ENCODE peak calls at places on chromosome 6, in six cellular contexts. W, J, N, L, Z and K are unnamed samples.

GRCh38 chr6:33860706-33861474 is 57.1 kb upstream of the MLN start:
- DNase-seq in J (no peak), N (peak), L (no peak), W (no peak), Z (no peak), K (peak)

GRCh38 chr6:127177030-127177928 is 58.8 kb downstream of the RSPO3 start:
- DNase-seq in W (no peak), Z (no peak), L (no peak), N (peak), J (no peak), K (no peak)

GRCh38 chr6:133526436-133526835 is 285.3 kb downstream of the EYA4 start:
- DNase-seq in N (no peak), L (no peak), Z (no peak), W (no peak), J (no peak), K (no peak)

GRCh38 chr6:150499882-150500312 is 99.8 kb upstream of the PLEKHG1 start:
- DNase-seq in Z (no peak), J (no peak), W (no peak), L (no peak), N (no peak), K (no peak)

GRCh38 chr6:2157441-2158127 is 87.8 kb downstream of the GMDS start:
- DNase-seq in J (peak), W (no peak), L (no peak), Z (peak), N (peak), K (no peak)

GRCh38 chr6:127180421-127180820 is 62.0 kb downstream of the RSPO3 start:
- DNase-seq in Z (no peak), J (no peak), W (no peak), N (no peak), L (no peak), K (no peak)

GRCh38 chr6:25193147-25193864 is 85.9 kb upstream of the CARMIL1 start:
- DNase-seq in W (no peak), L (peak), J (no peak), N (peak), Z (no peak), K (no peak)

GRCh38 chr6:154399097-154399496 is 42.5 kb upstream of the IPCEF1 start:
- DNase-seq in N (peak), W (no peak), Z (no peak), J (no peak), L (no peak), K (no peak)

GRCh38 chr6:22737331-22737730 is 168.0 kb downstream of the HDGFL1 start:
- DNase-seq in W (no peak), Z (peak), J (no peak), N (peak), L (peak), K (peak)

GRCh38 chr6:124901105-124901504 is 61.1 kb upstream of the RNF217 start:
- DNase-seq in Z (no peak), W (no peak), J (no peak), L (no peak), N (no peak), K (no peak)

GRCh38 chr6:2744206-2744771 is 6.4 kb downstream of the MYLK4 start:
- DNase-seq in Z (no peak), W (no peak), N (no peak), L (no peak), J (no peak), K (no peak)

GRCh38 chr6:38805682-38806081 is 90.6 kb downstream of the DNAH8 start:
- DNase-seq in J (no peak), W (no peak), N (peak), Z (no peak), L (no peak), K (no peak)

GRCh38 chr6:90288404-90288803 is 8.2 kb downstream of the BACH2 start:
- DNase-seq in L (no peak), W (peak), J (no peak), Z (no peak), N (no peak), K (peak)

GRCh38 chr6:33958208-33958862 is 154.5 kb upstream of the MLN start:
- DNase-seq in W (peak), N (no peak), Z (no peak), J (peak), L (no peak), K (peak)

GRCh38 chr6:26249959-26250805 is 114.8 kb upstream of the BTN3A2 start:
- DNase-seq in J (peak), Z (peak), N (peak), W (peak), L (peak), K (peak)

GRCh38 chr6:112443666-112444065 is 96.5 kb downstream of the RFPL4B start:
- DNase-seq in L (no peak), W (no peak), Z (no peak), N (no peak), J (no peak), K (no peak)

GRCh38 chr6:130503146-130503545 is 137.3 kb downstream of the TMEM200A start:
- DNase-seq in L (no peak), N (no peak), Z (no peak), W (no peak), J (no peak), K (no peak)

GRCh38 chr6:94049001-94049400 is 629.6 kb upstream of the EPHA7 start:
- DNase-seq in N (no peak), L (no peak), J (no peak), W (no peak), Z (no peak), K (no peak)

GRCh38 chr6:137870744-137871247 is 3.7 kb downstream of the TNFAIP3 start:
- DNase-seq in L (no peak), N (no peak), W (no peak), Z (no peak), J (peak), K (peak)

GRCh38 chr6:88855521-88856152 is 107.8 kb downstream of the RNGTT start:
- DNase-seq in N (no peak), L (peak), J (no peak), Z (no peak), W (no peak), K (no peak)

GRCh38 chr6:67350729-67351128 is 1284.4 kb upstream of the ADGRB3 start:
- DNase-seq in J (no peak), Z (no peak), L (no peak), W (no peak), N (no peak), K (no peak)

GRCh38 chr6:28729501-28730402 is 194.0 kb downstream of the TRIM27 start:
- DNase-seq in Z (no peak), N (no peak), L (peak), J (no peak), W (no peak), K (peak)

GRCh38 chr6:80126657-80127350 is 20.3 kb downstream of the BCKDHB start:
- DNase-seq in Z (no peak), J (no peak), N (no peak), L (no peak), W (no peak), K (no peak)

GRCh38 chr6:148296746-148297145 is 45.9 kb upstream of the SASH1 start:
- DNase-seq in J (no peak), W (no peak), Z (no peak), N (no peak), L (no peak), K (no peak)

GRCh38 chr6:131960371-131961133 is 9.4 kb upstream of the CCN2 start:
- DNase-seq in N (peak), Z (no peak), L (no peak), W (no peak), J (no peak), K (no peak)

GRCh38 chr6:36028887-36029324 is 1.3 kb downstream of the MAPK14 start:
- DNase-seq in L (peak), W (no peak), Z (no peak), J (peak), N (peak), K (peak)

GRCh38 chr6:1895721-1896120 is 286.0 kb downstream of the FOXC1 start:
- DNase-seq in L (no peak), Z (no peak), N (peak), W (no peak), J (no peak), K (no peak)

GRCh38 chr6:113856011-113856551 is 1.1 kb upstream of the MARCKS start:
- DNase-seq in J (no peak), W (no peak), Z (no peak), L (peak), N (no peak), K (peak)

GRCh38 chr6:128069180-128069579 is 168.3 kb upstream of the THEMIS start:
- DNase-seq in W (no peak), L (no peak), J (no peak), Z (no peak), N (no peak), K (no peak)

GRCh38 chr6:44219053-44219814 is 2.5 kb downstream of the MYMX start:
- DNase-seq in L (peak), Z (no peak), N (peak), J (peak), W (peak), K (peak)

GRCh38 chr6:125746731-125747588 is 2.5 kb upstream of the HEY2 start:
- DNase-seq in J (peak), W (peak), N (peak), L (peak), Z (no peak), K (peak)

GRCh38 chr6:101429291-101429690 is 35.8 kb downstream of the GRIK2 start:
- DNase-seq in Z (no peak), W (no peak), J (no peak), L (no peak), N (no peak), K (no peak)

GRCh38 chr6:106128981-106129761 is 43.0 kb downstream of the PRDM1 start:
- DNase-seq in W (no peak), J (no peak), N (no peak), Z (no peak), L (no peak), K (no peak)

GRCh38 chr6:162409986-162410715 is 317.4 kb downstream of the PRKN start:
- DNase-seq in N (no peak), L (no peak), J (no peak), W (no peak), Z (no peak), K (no peak)

GRCh38 chr6:125888989-125889656 is 67.4 kb upstream of the HINT3 start:
- DNase-seq in N (peak), W (peak), Z (no peak), L (peak), J (peak), K (peak)

GRCh38 chr6:167095888-167096287 is 27.0 kb upstream of the CCR6 start:
- DNase-seq in Z (no peak), L (no peak), J (no peak), N (no peak), W (no peak), K (no peak)

GRCh38 chr6:167098825-167099225 is 24.1 kb upstream of the CCR6 start:
- DNase-seq in Z (peak), J (no peak), N (no peak), W (no peak), L (no peak), K (peak)

GRCh38 chr6:167094820-167095637 is 27.9 kb upstream of the CCR6 start:
- DNase-seq in N (no peak), W (no peak), J (no peak), Z (peak), L (no peak), K (peak)

GRCh38 chr6:167097770-167098169 is 25.1 kb upstream of the CCR6 start:
- DNase-seq in Z (no peak), L (no peak), N (no peak), W (no peak), J (no peak), K (no peak)

GRCh38 chr6:167096991-167097390 is 25.9 kb upstream of the CCR6 start:
- DNase-seq in N (no peak), W (no peak), Z (no peak), J (no peak), L (no peak), K (no peak)
- TF ChIP-seq MYC in N (no peak), W (no peak), Z (no peak), J (no peak), L (no peak), K (no peak)

GRCh38 chr6:10771371-10771894 is 23.8 kb downstream of the TMEM14B start:
- DNase-seq in N (no peak), W (peak), L (no peak), J (no peak), Z (no peak), K (no peak)
- TF ChIP-seq MYC in N (no peak), W (peak), L (no peak), J (no peak), Z (no peak), K (no peak)

GRCh38 chr6:10307476-10307875 is 107.4 kb downstream of the TFAP2A start:
- DNase-seq in N (no peak), Z (no peak), J (no peak), L (no peak), W (no peak), K (no peak)

GRCh38 chr6:10313799-10314162 is 101.1 kb downstream of the TFAP2A start:
- DNase-seq in N (no peak), Z (no peak), L (no peak), W (no peak), J (no peak), K (no peak)

GRCh38 chr6:10309826-10310405 is 105.0 kb downstream of the TFAP2A start:
- DNase-seq in Z (no peak), J (no peak), W (no peak), L (no peak), N (no peak), K (no peak)

GRCh38 chr6:10312445-10312844 is 102.4 kb downstream of the TFAP2A start:
- DNase-seq in L (no peak), W (no peak), J (no peak), Z (no peak), N (no peak), K (no peak)

GRCh38 chr6:10310826-10311225 is 104.0 kb downstream of the TFAP2A start:
- DNase-seq in L (no peak), N (no peak), Z (no peak), J (no peak), W (no peak), K (no peak)
- TF ChIP-seq MYC in L (no peak), N (no peak), Z (no peak), J (no peak), W (no peak), K (no peak)

GRCh38 chr6:30879684-30880427 is 4.5 kb upstream of the DDR1 start:
- DNase-seq in Z (no peak), J (no peak), W (no peak), N (no peak), L (no peak), K (no peak)

GRCh38 chr6:30877419-30878262 is 6.7 kb upstream of the DDR1 start:
- DNase-seq in W (peak), N (peak), J (peak), L (peak), Z (peak), K (peak)

GRCh38 chr6:30873137-30873640 is 11.1 kb upstream of the DDR1 start:
- DNase-seq in L (no peak), Z (no peak), J (no peak), W (no peak), N (no peak), K (no peak)

GRCh38 chr6:30875244-30876038 is 8.9 kb upstream of the DDR1 start:
- DNase-seq in W (no peak), L (no peak), J (no peak), Z (no peak), N (no peak), K (no peak)

GRCh38 chr6:30876039-30876730 is 8.1 kb upstream of the DDR1 start:
- DNase-seq in J (no peak), L (no peak), N (peak), W (no peak), Z (no peak), K (no peak)
- TF ChIP-seq MYC in J (no peak), L (no peak), N (no peak), W (no peak), Z (no peak), K (no peak)

GRCh38 chr6:408599-409102 is 17.1 kb downstream of the IRF4 start:
- DNase-seq in L (peak), W (peak), N (peak), J (peak), Z (no peak), K (peak)
- TF ChIP-seq MYC in L (no peak), W (no peak), N (no peak), J (no peak), Z (no peak), K (no peak)